ENCODE peak calls at places on chromosomes 6 and 20, in five cellular contexts. W is AG04450, H is upper lobe of left lung, M is heart left ventricle, Q is psoas muscle. U is an unnamed sample.

GRCh38 chr6:157996201-157996712 is 14.6 kb downstream of the SYNJ2 start:
- DNase-seq in W (no peak), H (no peak), M (no peak), Q (no peak), U (no peak)

GRCh38 chr6:158020272-158020711 is 38.6 kb downstream of the SYNJ2 start:
- DNase-seq in W (no peak), H (no peak), M (no peak), Q (no peak), U (no peak)

GRCh38 chr6:139756381-139756780 is 381.9 kb upstream of the CITED2 start:
- DNase-seq in W (no peak), H (no peak), M (no peak), Q (no peak), U (no peak)

GRCh38 chr20:59850018-59850641 is 83.3 kb downstream of the SYCP2 start:
- DNase-seq in W (no peak), H (no peak), M (no peak), Q (no peak), U (no peak)

GRCh38 chr6:147285087-147285855 is 81.1 kb downstream of the STXBP5 start:
- DNase-seq in W (no peak), H (no peak), M (no peak), Q (no peak), U (no peak)

GRCh38 chr6:129539032-129539431 is 170.9 kb downstream of the ARHGAP18 start:
- DNase-seq in W (no peak), H (no peak), M (no peak), Q (no peak), U (no peak)

GRCh38 chr6:93424303-93425064 is 5.1 kb upstream of the EPHA7 start:
- DNase-seq in W (no peak), H (no peak), M (no peak), Q (no peak), U (no peak)

GRCh38 chr6:23498013-23498412 is 628.0 kb upstream of the NRSN1 start:
- DNase-seq in W (peak; percentile 20), H (no peak), M (no peak), Q (no peak), U (no peak)

GRCh38 chr6:71537717-71538116 is 249.1 kb downstream of the OGFRL1 start:
- DNase-seq in W (no peak), H (no peak), M (no peak), Q (no peak), U (no peak)

DNA sequence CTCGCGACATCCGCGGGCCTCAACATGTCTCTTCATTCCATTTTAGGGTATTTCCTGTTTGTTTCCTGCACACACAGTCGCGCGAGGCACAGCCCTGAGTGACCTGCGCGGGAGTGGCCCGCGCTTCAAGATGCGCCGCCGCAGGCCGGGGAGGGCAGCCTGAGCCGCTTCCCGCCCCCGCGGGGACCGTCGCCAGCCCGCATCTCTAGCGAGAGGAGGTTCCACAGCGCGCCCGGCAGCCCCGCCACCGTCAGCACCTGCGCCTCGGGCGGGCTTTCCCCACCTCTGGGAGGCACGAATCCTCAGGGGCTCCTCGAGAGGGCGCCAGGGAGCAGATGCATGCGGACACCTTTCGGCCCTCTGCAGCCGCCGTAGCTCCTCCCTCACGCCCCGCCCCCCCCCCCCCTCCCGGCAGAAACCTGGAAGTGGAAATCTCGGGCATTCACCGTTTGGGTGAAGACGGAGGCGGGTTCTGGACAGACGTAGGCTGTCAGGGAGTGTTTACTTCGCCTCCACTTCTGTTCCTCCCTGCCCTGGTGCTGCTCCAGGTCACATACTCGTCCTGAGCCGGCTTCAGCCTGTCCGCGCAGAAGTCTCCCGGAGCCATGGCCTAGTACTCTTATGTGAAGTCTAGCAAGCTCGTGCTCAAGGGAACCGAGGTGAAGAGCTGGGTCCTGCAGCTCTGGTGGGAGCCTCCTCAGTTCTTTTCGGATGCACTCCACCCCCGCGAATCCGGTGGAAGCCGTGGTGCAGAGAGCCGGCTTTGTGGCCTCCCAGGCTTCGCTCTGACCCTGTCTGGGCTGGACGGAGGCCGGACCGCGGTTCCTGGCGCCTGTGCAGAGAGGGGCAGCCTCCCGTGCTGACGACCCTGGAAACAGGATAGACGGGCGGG is 880.5 kb upstream of the DEFB115 start:
- DNase-seq in W (peak; percentile 37), H (peak; percentile 95), M (peak; percentile 89), Q (peak; percentile 91), U (peak; percentile 89)
- TF ChIP-seq CTCF in W (peak; percentile 59), H (peak; percentile 78), M (peak; percentile 66), Q (peak; percentile 54), U (no peak)

GRCh38 chr6:33812669-33813068 is 8.9 kb upstream of the MLN start:
- DNase-seq in W (no peak), H (peak; percentile 88), M (peak; percentile 25), Q (no peak), U (no peak)
- TF ChIP-seq CTCF in W (peak; percentile 58), H (peak; percentile 34), M (no peak), Q (peak; percentile 41), U (peak; percentile 45)

GRCh38 chr6:43097098-43097489 is 21.0 kb downstream of the PTK7 start:
- DNase-seq in W (no peak), H (no peak), M (no peak), Q (no peak), U (no peak)
- TF ChIP-seq CTCF in W (peak; percentile 12), H (no peak), M (no peak), Q (no peak), U (peak; percentile 28)

DNA sequence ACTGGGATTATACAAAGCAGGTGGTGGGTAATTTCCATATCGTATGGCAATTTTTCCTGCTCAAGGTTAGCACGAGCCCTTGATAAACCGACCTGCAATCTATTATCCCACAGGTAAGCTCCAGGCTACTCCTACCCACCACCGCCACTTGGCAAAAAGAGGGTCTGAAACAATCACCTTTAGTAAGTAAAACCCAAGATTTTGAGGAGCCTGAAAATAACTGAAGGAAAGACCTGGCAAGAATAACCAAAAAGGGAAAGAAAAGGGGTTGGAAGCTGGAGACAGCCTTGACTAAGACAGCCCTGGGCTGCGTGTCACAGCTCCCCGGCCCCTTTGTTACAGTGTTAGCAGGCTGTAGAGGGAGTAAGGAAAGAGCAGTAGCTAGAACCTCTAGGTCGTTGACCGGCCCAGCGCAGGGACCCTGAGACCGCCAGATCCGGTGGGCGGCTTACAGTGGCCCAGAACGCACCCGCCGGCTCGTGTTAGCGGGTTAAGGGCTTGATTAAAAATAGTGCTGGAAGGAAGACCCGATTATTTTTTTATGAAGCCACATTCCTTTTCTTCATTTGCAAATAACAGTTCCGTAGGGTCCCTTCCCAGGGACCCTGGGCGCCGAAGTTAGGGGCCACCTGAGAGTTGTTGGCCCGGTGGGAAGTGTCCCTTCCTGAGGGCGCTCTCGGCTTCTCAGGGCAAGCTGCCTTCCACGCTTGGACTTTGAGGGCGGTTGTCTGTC is 30.5 kb downstream of the TFAP2B start:
- DNase-seq in W (no peak), H (peak; percentile 33), M (no peak), Q (no peak), U (no peak)
- TF ChIP-seq CTCF in W (no peak), H (no peak), M (no peak), Q (no peak), U (no peak)

GRCh38 chr6:67933278-67933677 is 701.8 kb upstream of the ADGRB3 start:
- DNase-seq in W (no peak), H (no peak), M (no peak), Q (no peak), U (no peak)
- TF ChIP-seq CTCF in W (no peak), H (no peak), M (no peak), Q (no peak), U (peak; percentile 11)

DNA sequence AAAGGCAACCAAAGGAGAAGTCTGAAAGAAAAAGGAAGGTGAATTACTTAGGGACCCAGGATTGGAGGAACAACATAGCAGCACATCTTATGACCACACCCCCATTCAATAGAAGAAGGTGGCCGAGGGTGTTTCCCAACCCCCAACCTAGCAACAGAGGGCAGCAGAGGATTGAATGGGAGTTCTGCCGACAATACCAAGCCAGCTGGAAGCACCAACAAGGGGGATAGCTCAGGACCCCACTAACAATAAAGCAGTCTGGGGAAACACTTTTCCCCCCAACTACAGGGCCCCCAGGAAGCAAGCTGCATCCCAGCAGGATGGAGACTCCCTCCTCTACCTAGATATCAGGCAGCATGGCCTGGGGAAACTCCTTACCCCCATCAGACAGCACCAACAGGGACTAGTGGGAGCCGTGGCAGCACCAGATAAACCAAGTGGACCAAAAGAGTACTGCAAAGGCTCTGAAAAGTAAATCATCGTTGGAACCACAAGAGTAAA is 67.7 kb downstream of the ZHX3 start:
- DNase-seq in W (no peak), H (no peak), M (peak; percentile 21), Q (peak; percentile 61), U (no peak)
- TF ChIP-seq CTCF in W (peak; percentile 30), H (no peak), M (peak; percentile 37), Q (peak; percentile 24), U (peak; percentile 45)

GRCh38 chr6:111030008-111031006 is 48.5 kb downstream of the RPF2 start:
- DNase-seq in W (no peak), H (no peak), M (peak; percentile 45), Q (peak; percentile 81), U (no peak)

GRCh38 chr6:111033628-111034289 is 51.9 kb downstream of the RPF2 start:
- DNase-seq in W (no peak), H (no peak), M (no peak), Q (no peak), U (no peak)

GRCh38 chr6:111027219-111027618 is 45.4 kb downstream of the RPF2 start:
- DNase-seq in W (no peak), H (no peak), M (no peak), Q (no peak), U (no peak)

GRCh38 chr6:111031151-111031550 is 49.3 kb downstream of the RPF2 start:
- DNase-seq in W (no peak), H (no peak), M (no peak), Q (no peak), U (no peak)

GRCh38 chr6:111032493-111033140 is 50.8 kb downstream of the RPF2 start:
- DNase-seq in W (no peak), H (no peak), M (peak; percentile 15), Q (no peak), U (no peak)
- TF ChIP-seq CTCF in W (no peak), H (no peak), M (no peak), Q (no peak), U (no peak)

GRCh38 chr6:132820629-132821381 is 6.4 kb downstream of the RPS12 start:
- DNase-seq in W (no peak), H (no peak), M (no peak), Q (no peak), U (no peak)
- TF ChIP-seq CTCF in W (no peak), H (no peak), M (no peak), Q (no peak), U (no peak)

GRCh38 chr6:8478418-8478817 is 43.1 kb upstream of the SLC35B3 start:
- DNase-seq in W (no peak), H (no peak), M (no peak), Q (no peak), U (no peak)

GRCh38 chr6:8483650-8484049 is 48.3 kb upstream of the SLC35B3 start:
- DNase-seq in W (no peak), H (no peak), M (no peak), Q (no peak), U (no peak)

DNA sequence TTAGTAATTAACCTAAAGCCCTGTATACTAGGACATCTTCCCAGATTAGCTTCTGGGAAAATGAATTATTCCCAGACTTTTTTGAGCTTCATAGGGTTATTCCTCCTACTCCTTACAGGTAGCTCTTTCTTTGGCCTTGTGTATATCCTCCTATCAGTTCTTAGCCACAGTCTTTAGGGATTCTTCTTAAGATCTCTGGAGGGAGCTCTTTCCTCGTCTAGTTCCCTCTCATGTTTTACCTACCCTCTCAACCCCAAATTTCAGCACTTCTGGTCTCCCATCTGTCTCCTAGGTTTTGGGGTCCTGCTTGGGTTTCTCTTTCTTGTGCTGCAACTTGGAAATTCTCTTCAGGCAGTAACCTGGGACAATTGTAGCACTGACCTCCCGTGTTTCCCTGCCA is 46.4 kb upstream of the SLC35B3 start:
- DNase-seq in W (no peak), H (no peak), M (no peak), Q (no peak), U (no peak)
- TF ChIP-seq CTCF in W (peak; percentile 25), H (no peak), M (no peak), Q (no peak), U (no peak)

GRCh38 chr6:24856246-24856599 is 57.5 kb upstream of the ARMH2 start:
- DNase-seq in W (no peak), H (no peak), M (no peak), Q (no peak), U (no peak)
- TF ChIP-seq CTCF in W (no peak), H (no peak), M (no peak), Q (no peak), U (no peak)

U was measured in osteocyte.